ENCODE peak calls at places on chromosomes 16 and 17, in five cellular contexts. G, C, T, J and K are unnamed samples.

GRCh38 chr16:77760800-77761199 is 27.6 kb upstream of the VAT1L start:
- DNase-seq in J (no peak), G (no peak), C (no peak), T (no peak), K (no peak)

GRCh38 chr17:6457688-6458190 is 13.5 kb downstream of the PIMREG start:
- DNase-seq in C (peak; percentile 87), G (no peak), J (no peak), T (no peak), K (no peak)

GRCh38 chr16:76780556-76780955 is 410.4 kb upstream of the MON1B start:
- DNase-seq in J (peak; percentile 85), C (no peak), T (no peak), G (no peak), K (no peak)

GRCh38 chr16:67641779-67642708 is 2.9 kb upstream of the CARMIL2 start:
- DNase-seq in C (no peak), G (no peak), T (no peak), J (peak; percentile 15), K (no peak)

GRCh38 chr16:56265184-56265583 is 73.9 kb downstream of the GNAO1 start:
- DNase-seq in C (no peak), T (no peak), G (no peak), J (no peak), K (no peak)

GRCh38 chr16:8931864-8932263 is 31.8 kb downstream of the USP7 start:
- DNase-seq in C (no peak), G (peak; percentile 59), T (no peak), J (peak; percentile 32), K (no peak)

GRCh38 chr16:5604770-5605169 is 507.2 kb upstream of the EEF2KMT start:
- DNase-seq in C (no peak), J (peak; percentile 15), T (no peak), G (no peak), K (no peak)

GRCh38 chr17:44926841-44927525 is 11.7 kb upstream of the GFAP start:
- DNase-seq in J (no peak), G (no peak), T (no peak), C (peak; percentile 40), K (no peak)

GRCh38 chr17:68613739-68614298 is 12.7 kb upstream of the FAM20A start:
- DNase-seq in G (no peak), J (peak; percentile 91), C (no peak), T (no peak), K (no peak)

GRCh38 chr16:72203401-72203800 is 31.4 kb upstream of the PMFBP1 start:
- DNase-seq in T (peak; percentile 5), C (no peak), G (no peak), J (peak; percentile 60), K (no peak)

GRCh38 chr16:80824623-80825364 is 20.4 kb upstream of the CDYL2 start:
- DNase-seq in G (no peak), C (no peak), T (peak; percentile 23), J (peak; percentile 76), K (no peak)

GRCh38 chr17:59825533-59826316 is 67.0 kb downstream of the TUBD1 start:
- DNase-seq in G (no peak), C (no peak), T (no peak), J (peak; percentile 57), K (no peak)

GRCh38 chr17:296382-296781 is 56.2 kb downstream of the RPH3AL start:
- DNase-seq in T (no peak), C (no peak), G (peak; percentile 5), J (no peak), K (no peak)

GRCh38 chr17:2892305-2892971 is 96.2 kb downstream of the RAP1GAP2 start:
- DNase-seq in T (peak; percentile 10), C (no peak), G (no peak), J (peak; percentile 92), K (no peak)

GRCh38 chr16:30005341-30006094 is 5.3 kb downstream of the DOC2A start:
- DNase-seq in J (peak; percentile 32), G (peak; percentile 39), T (no peak), C (peak; percentile 66), K (no peak)

GRCh38 chr17:54969658-54970572 is 1.4 kb downstream of the STXBP4 start:
- DNase-seq in C (no peak), G (no peak), J (no peak), T (no peak), K (no peak)

GRCh38 chr16:66618588-66618987 is 14.1 kb downstream of the CMTM3 start:
- DNase-seq in C (no peak), J (peak; percentile 90), T (peak; percentile 90), G (no peak), K (no peak)

GRCh38 chr17:43927101-43927935 is 15.0 kb downstream of the PPY start:
- DNase-seq in T (no peak), G (no peak), J (peak; percentile 36), C (no peak), K (no peak)

GRCh38 chr17:19424934-19425868 is 14.2 kb downstream of the RNF112 start:
- DNase-seq in T (peak; percentile 38), G (no peak), C (no peak), J (peak; percentile 58), K (no peak)

GRCh38 chr16:707062-707538 is 1.5 kb upstream of the FBXL16 start:
- DNase-seq in G (no peak), C (no peak), T (no peak), J (no peak), K (no peak)

GRCh38 chr17:27339198-27339835 is 45.4 kb downstream of the WSB1 start:
- DNase-seq in G (no peak), C (no peak), T (no peak), J (no peak), K (no peak)

GRCh38 chr16:12661656-12662172 is 142.0 kb downstream of the CPPED1 start:
- DNase-seq in T (no peak), G (no peak), J (peak; percentile 48), C (no peak), K (no peak)

GRCh38 chr16:65413861-65414260 is 292.0 kb upstream of the CDH11 start:
- DNase-seq in G (no peak), C (no peak), T (no peak), J (no peak), K (no peak)

GRCh38 chr16:30429678-30430427 is at the start of gene DCTPP1:
- DNase-seq in C (peak; percentile 97), J (peak; percentile 98), G (peak; percentile 94), T (peak; percentile 92), K (peak; percentile 90)

GRCh38 chr16:56311208-56312027 is 113.9 kb downstream of the AMFR start:
- DNase-seq in C (peak; percentile 72), T (no peak), G (no peak), J (no peak), K (no peak)

GRCh38 chr16:70427786-70428177 is 11.1 kb downstream of the ST3GAL2 start:
- DNase-seq in C (no peak), T (no peak), G (no peak), J (no peak), K (no peak)

GRCh38 chr16:85187447-85187846 is 75.2 kb upstream of the CIBAR2 start:
- DNase-seq in G (no peak), C (no peak), J (no peak), T (no peak), K (no peak)

GRCh38 chr16:89536371-89536770 is 24.1 kb upstream of the RPL13 start:
- DNase-seq in C (no peak), G (no peak), J (no peak), T (no peak), K (no peak)

GRCh38 chr16:255183-255582 is 20.6 kb downstream of the RGS11 start:
- DNase-seq in C (no peak), T (no peak), G (no peak), J (no peak), K (no peak)

GRCh38 chr17:46850688-46851028 is 725 bp upstream of the WNT9B start:
- DNase-seq in J (no peak), T (no peak), C (no peak), G (no peak), K (no peak)

GRCh38 chr17:83136931-83137330 is 57.5 kb downstream of the METRNL start:
- DNase-seq in C (peak; percentile 65), T (no peak), J (no peak), G (no peak), K (peak; percentile 67)

GRCh38 chr16:54163197-54163843 is 123.3 kb downstream of the IRX3 start:
- DNase-seq in G (no peak), T (no peak), J (no peak), C (no peak), K (no peak)

GRCh38 chr16:88754912-88755744 is 29.9 kb downstream of the PIEZO1 start:
- DNase-seq in T (peak; percentile 17), J (peak; percentile 73), C (no peak), G (no peak), K (no peak)

DNA sequence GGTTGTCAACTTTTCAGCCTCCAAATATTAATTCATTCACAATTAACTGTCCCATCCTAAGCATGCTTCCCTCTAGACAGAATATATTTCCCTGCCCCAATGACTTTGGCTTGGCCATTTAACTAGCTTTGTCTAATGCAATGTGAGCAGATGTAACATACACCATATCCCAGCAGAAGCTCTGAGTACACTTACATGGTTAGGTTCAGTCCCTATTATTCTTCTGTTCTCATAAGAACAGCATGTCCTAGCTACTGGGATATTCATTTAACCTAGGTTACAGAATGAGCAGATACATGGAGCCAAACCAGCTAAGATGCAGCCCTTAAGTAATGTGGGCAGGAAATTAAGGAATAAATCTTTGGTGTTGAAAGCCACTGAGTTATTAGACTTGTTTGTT is 31.8 kb downstream of the MED13 start:
- DNase-seq in T (no peak), C (no peak), J (no peak), G (no peak), K (no peak)
- TF ChIP-seq CTCF in T (no peak), C (no peak), J (no peak), G (no peak), K (no peak)

DNA sequence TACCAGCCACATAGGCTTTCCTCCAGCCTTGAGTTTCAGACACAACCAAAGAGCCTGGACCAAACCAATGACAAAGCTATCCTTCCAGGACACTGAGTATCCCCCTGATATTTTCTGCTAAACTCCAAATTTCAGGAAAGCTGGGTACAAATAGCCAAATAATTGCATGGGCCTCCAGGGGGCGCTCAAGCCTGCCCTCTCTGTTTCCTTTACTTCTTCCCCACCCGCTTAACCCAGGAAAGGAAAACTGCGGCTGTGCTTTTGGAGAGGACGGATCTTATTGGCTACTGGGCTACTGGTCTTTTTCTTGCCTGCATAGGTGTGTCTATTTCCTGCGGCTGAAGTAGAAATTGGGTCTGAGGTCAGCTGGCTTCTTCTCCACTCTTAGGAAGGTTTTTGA is 30.1 kb downstream of the GNGT2 start:
- DNase-seq in T (no peak), G (peak; percentile 26), J (peak; percentile 67), C (peak; percentile 69), K (no peak)
- TF ChIP-seq CTCF in T (peak; percentile 92), G (peak; percentile 63), J (peak; percentile 95), C (peak; percentile 73), K (peak; percentile 81)

GRCh38 chr16:31703526-31704128 is 170.0 kb upstream of the ZNF267 start:
- DNase-seq in G (no peak), T (no peak), C (no peak), J (no peak), K (no peak)
- TF ChIP-seq CTCF in G (no peak), T (no peak), C (no peak), J (no peak), K (no peak)

DNA sequence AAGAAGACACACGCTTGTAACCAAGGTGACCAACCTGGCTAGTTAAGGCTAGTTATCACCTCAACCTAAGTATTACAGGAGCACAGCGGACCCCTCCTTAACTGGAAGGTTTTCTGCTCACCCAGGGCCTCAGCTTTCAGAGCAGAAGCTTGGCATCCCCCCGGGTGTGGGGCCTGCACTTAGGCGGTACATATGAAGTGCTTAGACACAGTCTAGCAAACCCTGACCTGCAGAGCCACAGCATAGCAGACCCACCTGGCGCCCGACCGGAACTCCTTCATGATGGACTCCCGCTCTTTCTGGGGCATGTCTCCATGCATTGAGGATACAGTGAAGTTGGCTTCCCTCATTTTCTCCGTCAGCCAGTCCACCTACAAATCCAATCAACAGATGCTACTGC is 9.8 kb downstream of the EIF4A3 start:
- DNase-seq in J (no peak), C (no peak), T (no peak), G (no peak), K (no peak)
- TF ChIP-seq CTCF in J (no peak), C (no peak), T (no peak), G (no peak), K (no peak)